ENCODE peak calls at places on chromosome 20, in eight cellular contexts. H is left ventricle myocardium inferior; W is GM23338; B is Peyer's patch; X is sigmoid colon; M is prostate gland; C is CD8-positive, alpha-beta T cell; J is neural progenitor cell. N is an unnamed sample. For H3K36me3, the result is how much of the 10 kb centered on the place peaks cover.

GRCh38 chr20:51026317-51026716 is 3.4 kb upstream of the KCNG1 start:
- DNase-seq in X (no peak), H (no peak), J (no peak), W (no peak), B (no peak), C (no peak), M (peak), N (no peak)

GRCh38 chr20:32263398-32263954 is 14.0 kb upstream of the KIF3B start:
- DNase-seq in B (no peak), X (no peak), C (no peak), H (no peak), W (no peak), J (no peak), M (no peak), N (no peak)

GRCh38 chr20:10634190-10634589 is 39.6 kb downstream of the JAG1 start:
- DNase-seq in X (no peak), B (no peak), J (no peak), W (no peak), C (no peak), M (no peak), H (no peak), N (no peak)

GRCh38 chr20:1802385-1803215 is 92.6 kb upstream of the SIRPA start:
- DNase-seq in W (peak), H (peak), X (peak), B (peak), M (peak), J (peak), C (no peak), N (peak)

GRCh38 chr20:1469925-1470571 is 3.4 kb upstream of the NSFL1C start:
- DNase-seq in W (peak), H (peak), X (peak), C (no peak), J (peak), M (peak), B (peak), N (peak)

GRCh38 chr20:31719644-31720485 is 2.8 kb downstream of the BCL2L1 start:
- DNase-seq in J (peak), B (peak), W (peak), M (peak), X (no peak), H (no peak), C (no peak), N (no peak)

GRCh38 chr20:51696304-51697118 is 71.7 kb downstream of the ATP9A start:
- DNase-seq in W (no peak), M (no peak), C (no peak), B (no peak), H (no peak), J (no peak), X (no peak), N (no peak)

GRCh38 chr20:60365063-60365640 is 406.9 kb downstream of the CDH26 start:
- DNase-seq in H (no peak), C (no peak), J (peak), X (no peak), B (no peak), M (no peak), W (peak), N (no peak)

GRCh38 chr20:62726716-62727583 is 18.3 kb downstream of the NTSR1 start:
- DNase-seq in C (no peak), X (peak), H (peak), M (no peak), J (no peak), W (no peak), B (no peak), N (peak)

GRCh38 chr20:43955244-43956191 is 40.9 kb downstream of the TOX2 start:
- DNase-seq in H (no peak), M (no peak), W (no peak), X (no peak), J (no peak), C (peak), B (no peak), N (no peak)

GRCh38 chr20:9919271-9920014 is 80.6 kb upstream of the PAK5 start:
- DNase-seq in M (no peak), W (no peak), H (no peak), X (no peak), C (no peak), J (no peak), B (no peak), N (no peak)

GRCh38 chr20:49976542-49976941 is 6.2 kb upstream of the SNAI1 start:
- DNase-seq in H (no peak), B (no peak), J (no peak), C (no peak), W (no peak), X (no peak), M (no peak), N (no peak)

GRCh38 chr20:5720696-5721095 is 29.5 kb upstream of the SHLD1 start:
- DNase-seq in M (no peak), B (no peak), H (no peak), J (no peak), W (no peak), C (no peak), X (no peak), N (no peak)

GRCh38 chr20:54668271-54669053 is 193.1 kb downstream of the DOK5 start:
- DNase-seq in W (peak), X (no peak), H (no peak), J (peak), M (no peak), B (peak), C (peak), N (no peak)

GRCh38 chr20:14925286-14925685 is 587.9 kb upstream of the FLRT3 start:
- DNase-seq in C (no peak), X (no peak), B (no peak), J (no peak), H (no peak), M (no peak), W (no peak), N (no peak)

GRCh38 chr20:50589548-50590347 is 79.6 kb downstream of the PTPN1 start:
- DNase-seq in B (no peak), C (no peak), W (no peak), H (no peak), X (peak), J (no peak), M (no peak), N (peak)

GRCh38 chr20:41523857-41524256 is 94.3 kb downstream of the CHD6 start:
- DNase-seq in W (no peak), B (no peak), J (no peak), M (no peak), H (no peak), X (no peak), C (no peak), N (no peak)

GRCh38 chr20:5844063-5844681 is 94.0 kb downstream of the SHLD1 start:
- DNase-seq in C (peak), M (no peak), J (no peak), X (no peak), B (no peak), W (no peak), H (no peak), N (no peak)

GRCh38 chr20:61490721-61491120 is 238.7 kb downstream of the CDH4 start:
- DNase-seq in C (no peak), J (no peak), W (no peak), M (no peak), B (no peak), X (no peak), H (no peak), N (no peak)
- H3K36me3 ChIP-seq in C (under half), J (under half), W (under half), M (under half), B (under half), X (under half), H (under half), N (under half)

GRCh38 chr20:33857722-33858563 is 46.8 kb downstream of the CHMP4B start:
- DNase-seq in W (no peak), X (no peak), J (no peak), B (no peak), M (no peak), H (no peak), C (no peak), N (no peak)

GRCh38 chr20:33850159-33850558 is 39.0 kb downstream of the CHMP4B start:
- DNase-seq in J (no peak), H (no peak), B (no peak), W (no peak), C (no peak), X (no peak), M (no peak), N (no peak)

GRCh38 chr20:33851842-33852466 is 40.8 kb downstream of the CHMP4B start:
- DNase-seq in W (no peak), M (no peak), J (no peak), X (no peak), C (no peak), B (no peak), H (no peak), N (no peak)

GRCh38 chr20:33848391-33848790 is 37.2 kb downstream of the CHMP4B start:
- DNase-seq in B (no peak), X (no peak), J (no peak), W (no peak), M (no peak), H (no peak), C (no peak), N (no peak)

DNA sequence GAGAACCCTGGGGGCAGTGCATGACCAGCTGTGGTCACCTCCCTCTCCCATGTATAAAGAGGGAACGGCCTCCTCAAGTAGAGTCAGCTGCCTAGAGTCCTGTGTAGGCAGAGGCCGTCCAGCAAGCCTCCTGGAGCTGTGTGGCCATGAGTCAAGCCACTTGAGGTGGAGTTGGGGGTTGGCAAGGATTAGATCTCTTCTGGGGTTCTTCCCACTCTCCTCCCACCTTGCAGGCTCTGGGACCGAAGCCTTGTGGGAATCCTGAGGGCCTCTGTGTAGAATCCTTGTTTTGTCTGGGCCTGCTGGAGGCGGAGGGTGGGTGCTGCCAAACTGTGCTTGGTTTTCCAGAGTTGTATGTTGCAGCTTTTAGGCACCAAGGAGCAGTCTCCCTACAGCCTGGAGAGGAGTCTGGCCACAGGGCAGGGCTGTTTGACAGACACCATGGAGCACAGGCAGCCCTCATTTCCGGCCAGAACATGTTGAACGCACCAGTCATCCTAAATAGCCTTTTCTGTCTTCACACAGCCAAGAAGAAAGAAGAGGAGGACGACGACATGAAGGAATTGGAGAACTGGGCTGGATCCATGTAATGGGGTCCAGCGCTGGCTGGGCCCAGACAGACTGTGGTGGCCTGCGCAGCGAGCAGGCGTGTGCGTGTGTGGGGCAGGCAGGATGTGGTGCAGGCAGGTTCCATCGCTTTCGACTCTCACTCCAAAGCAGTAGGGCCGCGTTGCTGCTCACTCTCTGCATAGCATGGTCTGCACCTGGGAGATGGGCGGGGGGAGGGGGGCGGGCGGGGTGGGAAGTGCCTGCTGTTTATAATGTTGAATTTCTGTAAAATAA is 42.0 kb downstream of the CHMP4B start:
- DNase-seq in W (no peak), C (no peak), J (no peak), B (no peak), X (no peak), H (no peak), M (no peak), N (no peak)
- H3K36me3 ChIP-seq in W (under half), C (under half), J (under half), B (under half), X (half or more), H (half or more), M (under half), N (half or more)

GRCh38 chr20:11976966-11977365 is 59.3 kb downstream of the BTBD3 start:
- DNase-seq in C (no peak), W (no peak), M (no peak), X (no peak), J (no peak), B (no peak), H (no peak), N (no peak)
- H3K36me3 ChIP-seq in C (under half), W (under half), M (under half), X (under half), J (under half), B (under half), H (under half), N (under half)

GRCh38 chr20:58261660-58262059 is 33.2 kb upstream of the ANKRD60 start:
- DNase-seq in C (no peak), M (no peak), B (no peak), H (no peak), X (no peak), W (no peak), J (no peak), N (no peak)
- H3K36me3 ChIP-seq in C (under half), M (under half), B (under half), H (half or more), X (under half), W (under half), J (under half), N (under half)

GRCh38 chr20:440636-441035 is 21.7 kb downstream of the TBC1D20 start:
- DNase-seq in W (no peak), C (no peak), X (no peak), H (no peak), B (no peak), M (no peak), J (no peak), N (no peak)

GRCh38 chr20:437787-438486 is 24.4 kb downstream of the TBC1D20 start:
- DNase-seq in W (no peak), C (no peak), H (no peak), M (no peak), B (peak), J (no peak), X (no peak), N (no peak)

GRCh38 chr20:440148-440547 is 22.2 kb downstream of the TBC1D20 start:
- DNase-seq in B (no peak), W (no peak), C (no peak), M (no peak), J (no peak), H (no peak), X (no peak), N (no peak)

GRCh38 chr20:436476-436875 is 25.9 kb downstream of the TBC1D20 start:
- DNase-seq in C (no peak), X (no peak), J (no peak), M (no peak), B (no peak), W (no peak), H (no peak), N (no peak)

DNA sequence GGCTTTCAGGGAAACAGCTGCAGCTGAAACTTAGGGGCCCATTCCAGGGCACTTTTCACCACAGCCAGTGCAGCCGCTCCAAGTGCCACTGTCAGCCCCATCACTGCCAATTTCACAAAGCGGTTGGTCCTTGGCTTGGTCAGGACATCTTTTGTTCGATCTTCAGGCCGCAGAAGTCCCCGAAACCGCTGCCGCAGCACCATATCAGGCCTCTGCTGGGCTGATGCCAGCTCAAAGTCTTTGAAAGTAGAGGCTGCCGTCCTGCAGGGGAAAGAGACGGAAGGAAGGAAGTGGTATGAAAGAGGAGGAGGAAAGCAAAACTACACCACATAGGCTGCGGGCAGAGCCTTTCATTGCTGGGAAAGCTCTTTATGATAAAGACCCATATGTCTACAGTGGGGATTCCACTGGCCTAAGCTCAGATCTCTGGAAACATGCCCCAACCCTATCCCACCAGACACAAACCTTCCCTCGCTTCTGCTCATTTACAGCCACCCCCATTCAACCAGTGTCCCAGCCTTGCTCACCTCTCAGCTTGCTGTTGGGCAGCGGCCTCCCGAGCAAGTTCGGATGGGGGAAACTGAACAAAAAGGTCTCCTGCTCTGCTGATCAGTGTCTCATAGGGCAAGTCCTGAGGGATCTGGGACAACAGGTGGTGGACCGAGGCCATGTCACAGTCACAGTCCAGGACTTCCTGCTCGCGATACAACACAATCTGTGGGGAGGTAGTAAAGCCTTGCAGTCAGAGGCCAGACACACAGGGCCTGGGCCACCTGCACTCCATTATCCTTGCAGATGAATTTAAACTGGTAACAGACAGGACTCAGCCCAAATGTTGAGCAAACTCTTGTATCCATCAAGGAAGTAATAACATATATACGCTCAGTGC is 23.5 kb downstream of the TBC1D20 start:
- DNase-seq in C (peak), J (no peak), W (no peak), X (no peak), M (no peak), B (peak), H (no peak), N (no peak)
- H3K36me3 ChIP-seq in C (under half), J (under half), W (under half), X (half or more), M (under half), B (under half), H (half or more), N (half or more)

GRCh38 chr20:384723-385122 is 4.2 kb downstream of the TRIB3 start:
- DNase-seq in C (no peak), M (no peak), J (no peak), X (no peak), B (no peak), W (no peak), H (no peak), N (no peak)

GRCh38 chr20:389220-389619 is 8.7 kb downstream of the TRIB3 start:
- DNase-seq in C (no peak), M (no peak), X (no peak), H (no peak), B (no peak), J (no peak), W (no peak), N (no peak)

GRCh38 chr20:385448-385847 is 4.9 kb downstream of the TRIB3 start:
- DNase-seq in J (no peak), C (no peak), M (no peak), H (no peak), W (no peak), X (no peak), B (no peak), N (no peak)

GRCh38 chr20:388034-388994 is 7.8 kb downstream of the TRIB3 start:
- DNase-seq in B (no peak), M (no peak), H (no peak), X (no peak), W (no peak), J (no peak), C (no peak), N (no peak)

DNA sequence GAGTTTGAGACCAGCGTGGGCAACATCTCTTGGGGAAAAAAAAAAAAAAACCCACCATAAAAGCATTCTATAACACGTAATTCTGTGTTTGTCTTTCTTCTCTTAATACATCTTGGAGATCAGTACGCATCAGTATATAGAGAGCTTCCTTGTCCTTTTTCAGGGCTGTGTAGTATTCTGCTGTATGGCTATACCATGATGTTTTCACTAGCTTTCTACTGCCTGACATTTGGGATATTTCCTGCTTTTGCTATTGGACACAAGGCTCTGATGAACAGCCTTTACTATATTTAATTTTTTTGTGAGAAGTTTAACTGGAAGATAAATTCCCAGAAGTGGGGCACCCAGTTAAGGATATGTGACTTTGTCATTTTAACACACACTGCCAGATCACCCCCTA is 7.0 kb downstream of the TRIB3 start:
- DNase-seq in H (no peak), X (no peak), B (no peak), M (no peak), C (no peak), J (no peak), W (no peak), N (no peak)
- H3K36me3 ChIP-seq in H (under half), X (under half), B (under half), M (under half), C (under half), J (under half), W (under half), N (under half)

DNA sequence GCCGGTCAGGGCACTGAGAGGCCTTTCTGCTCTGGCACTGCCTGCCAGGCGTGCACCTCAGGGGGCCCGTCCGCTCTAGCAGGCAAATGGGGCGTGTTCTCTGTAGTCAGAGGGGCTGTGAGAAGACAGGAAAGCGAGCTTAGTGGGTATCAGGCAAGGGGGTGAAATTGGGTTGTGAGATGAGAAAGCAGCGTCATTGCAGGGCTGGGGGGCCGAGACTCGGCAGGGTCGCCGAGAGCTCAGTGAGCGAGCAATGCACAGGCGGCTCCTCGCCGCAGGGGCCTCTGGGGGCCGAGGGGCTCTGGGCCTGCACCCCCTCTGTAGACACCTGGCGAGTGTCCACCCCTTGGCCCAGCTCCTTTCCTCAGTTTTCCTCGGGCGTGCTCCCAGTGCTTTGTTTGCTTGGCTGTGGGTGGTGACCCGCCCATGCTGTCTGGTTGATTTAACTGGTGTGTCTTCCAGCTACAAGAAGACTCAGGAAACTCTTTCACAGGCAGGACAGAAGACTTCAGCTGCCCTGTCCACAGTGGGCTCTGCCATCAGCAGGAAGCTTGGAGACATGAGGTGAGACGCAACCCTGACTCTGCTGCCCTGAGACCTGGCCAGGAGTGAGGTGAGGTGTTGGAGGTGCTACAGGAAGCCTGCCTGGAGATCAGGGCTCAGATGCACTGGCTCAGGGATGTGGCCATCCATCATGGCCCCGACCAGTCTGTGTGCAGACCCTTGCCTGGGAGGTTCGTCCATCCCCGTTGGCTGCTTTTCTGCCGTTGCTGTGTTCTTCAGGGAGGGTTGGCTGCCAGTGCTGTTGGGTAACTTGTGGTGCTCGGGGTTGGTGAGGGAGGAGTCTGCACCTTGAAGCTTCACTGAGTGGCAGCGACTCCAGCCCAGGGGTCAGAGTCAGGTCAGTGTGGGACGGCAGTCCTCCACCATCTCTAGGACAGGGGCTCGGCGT is 12.4 kb upstream of the DNAJC5 start:
- DNase-seq in B (no peak), J (no peak), M (no peak), W (no peak), H (no peak), X (no peak), C (no peak), N (no peak)
- H3K36me3 ChIP-seq in B (under half), J (under half), M (under half), W (under half), H (half or more), X (half or more), C (under half), N (half or more)

GRCh38 chr20:45940469-45940868 is 6.0 kb downstream of the PCIF1 start:
- DNase-seq in J (no peak), H (no peak), X (no peak), M (no peak), W (no peak), C (no peak), B (no peak), N (no peak)
- H3K36me3 ChIP-seq in J (under half), H (half or more), X (half or more), M (under half), W (under half), C (half or more), B (under half), N (half or more)

GRCh38 chr20:25278636-25279361 is 30.9 kb downstream of the PYGB start:
- DNase-seq in W (no peak), C (no peak), X (peak), H (peak), J (no peak), B (peak), M (no peak), N (peak)
- H3K36me3 ChIP-seq in W (under half), C (under half), X (half or more), H (half or more), J (under half), B (under half), M (under half), N (half or more)

GRCh38 chr20:24166127-24166389 is 177.5 kb upstream of the GGTLC1 start:
- DNase-seq in B (no peak), H (no peak), M (no peak), X (no peak), W (peak), J (no peak), C (no peak), N (no peak)
- H3K36me3 ChIP-seq in B (under half), H (under half), M (under half), X (under half), W (under half), J (under half), C (under half), N (under half)

N was measured in lower lobe of right lung.